ENCODE peak calls at places on chromosomes 2 and 18, in six cellular contexts. J, E, U, F, Q and V are unnamed samples.

GRCh38 chr18:321839-322467 is 54.1 kb upstream of the THOC1 start:
- DNase-seq in U (no peak), E (no peak), Q (no peak), F (no peak), J (no peak), V (no peak)

GRCh38 chr2:24970483-24971299 is 1.1 kb downstream of the DNAJC27 start:
- DNase-seq in J (peak), E (no peak), Q (no peak), U (no peak), F (no peak), V (no peak)

GRCh38 chr2:215430528-215431187 is 5.2 kb downstream of the FN1 start:
- DNase-seq in F (no peak), J (no peak), E (no peak), Q (no peak), U (no peak), V (no peak)

GRCh38 chr2:189300917-189301316 is 121.4 kb upstream of the COL5A2 start:
- DNase-seq in E (no peak), F (no peak), Q (no peak), U (no peak), J (no peak), V (no peak)

GRCh38 chr18:13245481-13246000 is 27.0 kb downstream of the LDLRAD4 start:
- DNase-seq in F (no peak), U (no peak), J (no peak), E (no peak), Q (peak), V (no peak)

GRCh38 chr2:101396352-101396717 is 9.0 kb upstream of the CREG2 start:
- DNase-seq in E (no peak), U (no peak), Q (no peak), F (no peak), J (peak), V (no peak)

GRCh38 chr2:199716807-199717586 is 134.0 kb downstream of the FTCDNL1 start:
- DNase-seq in U (no peak), Q (peak), J (peak), F (no peak), E (no peak), V (no peak)

GRCh38 chr2:200486529-200486928 is 23.3 kb downstream of the KCTD18 start:
- DNase-seq in E (no peak), U (no peak), Q (no peak), J (no peak), F (no peak), V (no peak)

GRCh38 chr2:37671013-37671815 is at the start of gene CDC42EP3:
- DNase-seq in E (peak), J (peak), F (peak), U (peak), Q (peak), V (peak)

GRCh38 chr2:74391209-74391579 is 11.1 kb upstream of the DCTN1 start:
- DNase-seq in Q (no peak), J (peak), F (no peak), E (no peak), U (no peak), V (no peak)

GRCh38 chr2:207498427-207498826 is 31.3 kb upstream of the CREB1 start:
- DNase-seq in F (no peak), Q (no peak), U (no peak), E (no peak), J (no peak), V (no peak)

GRCh38 chr2:234134496-234134895 is 84.0 kb downstream of the SPP2 start:
- DNase-seq in E (no peak), U (no peak), Q (no peak), F (no peak), J (no peak), V (no peak)